ENCODE peak calls at places on chromosomes 13 and 19, in seven cellular contexts. J, S, M, F, Z, W and P are unnamed samples.

GRCh38 chr19:42088471-42089190 is 12.7 kb downstream of the ZNF574 start:
- DNase-seq in Z (no peak), J (no peak), F (no peak), M (peak; percentile 88), S (no peak), W (no peak), P (no peak)

GRCh38 chr19:9735986-9736385 is 32.6 kb downstream of the ZNF846 start:
- DNase-seq in F (no peak), W (no peak), Z (no peak), S (no peak), M (no peak), J (no peak), P (no peak)

GRCh38 chr19:16386619-16387240 is 62.1 kb downstream of the KLF2 start:
- DNase-seq in Z (peak; percentile 34), W (peak; percentile 62), J (peak; percentile 13), M (peak; percentile 84), S (no peak), F (peak; percentile 34), P (peak; percentile 32)

GRCh38 chr13:55410398-55411330 is 1730.1 kb upstream of the PRR20A start:
- DNase-seq in F (no peak), Z (no peak), S (no peak), M (no peak), W (no peak), J (no peak), P (no peak)

GRCh38 chr19:58317481-58318072 is 9.2 kb upstream of the ZSCAN22 start:
- DNase-seq in W (peak; percentile 51), M (peak; percentile 46), J (no peak), F (no peak), Z (no peak), S (no peak), P (no peak)

GRCh38 chr13:110216403-110217041 is 90.4 kb downstream of the COL4A1 start:
- DNase-seq in W (no peak), M (peak; percentile 41), J (no peak), S (no peak), Z (no peak), F (no peak), P (no peak)

GRCh38 chr13:112588490-112589297 is 741 bp upstream of the TUBGCP3 start:
- DNase-seq in S (no peak), F (no peak), W (no peak), M (no peak), J (peak; percentile 77), Z (no peak), P (no peak)

GRCh38 chr19:872266-872951 is 12.9 kb downstream of the CFD start:
- DNase-seq in Z (peak; percentile 74), M (peak; percentile 64), W (peak; percentile 93), S (no peak), F (no peak), J (peak; percentile 65), P (no peak)

GRCh38 chr19:44845286-44845611 is 848 bp upstream of the NECTIN2 start:
- DNase-seq in W (no peak), F (no peak), J (no peak), Z (no peak), S (no peak), M (no peak), P (no peak)